ENCODE peak calls at places on chromosome 3, in five cellular contexts. C, I, Q, M and U are unnamed samples.

GRCh38 chr3:25461946-25462345 is 33.9 kb downstream of the RARB start:
- DNase-seq in C (no peak), Q (peak; percentile 66), M (no peak), I (no peak), U (no peak)

GRCh38 chr3:177646749-177647148 is 449.5 kb upstream of the TBL1XR1 start:
- DNase-seq in C (no peak), I (no peak), Q (no peak), M (no peak), U (no peak)

GRCh38 chr3:160941885-160942494 is 163.2 kb downstream of the B3GALNT1 start:
- DNase-seq in I (peak; percentile 49), C (peak; percentile 16), M (peak; percentile 84), Q (peak; percentile 45), U (peak; percentile 79)

GRCh38 chr3:42668793-42669217 is 15.3 kb downstream of the ZBTB47 start:
- DNase-seq in Q (peak; percentile 50), M (no peak), I (peak; percentile 21), C (no peak), U (no peak)

GRCh38 chr3:177441813-177442646 is 244.7 kb upstream of the TBL1XR1 start:
- DNase-seq in Q (no peak), I (peak; percentile 77), C (no peak), M (no peak), U (no peak)

GRCh38 chr3:48086736-48087470 is 70.7 kb upstream of the MAP4 start:
- DNase-seq in I (peak; percentile 79), Q (peak; percentile 49), C (no peak), M (no peak), U (no peak)

GRCh38 chr3:23263796-23264195 is 60.7 kb downstream of the UBE2E2 start:
- DNase-seq in M (no peak), C (no peak), Q (peak; percentile 65), I (peak; percentile 85), U (no peak)

GRCh38 chr3:13107661-13108060 is 34.4 kb upstream of the IQSEC1 start:
- DNase-seq in M (no peak), Q (no peak), I (no peak), C (no peak), U (no peak)

GRCh38 chr3:48187579-48188265 is 495 bp downstream of the CDC25A start:
- DNase-seq in C (peak; percentile 39), I (peak; percentile 8), Q (no peak), M (peak; percentile 46), U (peak; percentile 12)

GRCh38 chr3:72120806-72121778 is 336.1 kb upstream of the PROK2 start:
- DNase-seq in Q (no peak), I (no peak), M (no peak), C (no peak), U (no peak)

GRCh38 chr3:71565326-71565725 is 18.2 kb downstream of the FOXP1 start:
- DNase-seq in M (no peak), Q (no peak), I (no peak), C (no peak), U (no peak)

GRCh38 chr3:159441279-159441678 is 547.4 kb upstream of the IL12A start:
- DNase-seq in I (no peak), C (no peak), Q (no peak), M (no peak), U (no peak)

GRCh38 chr3:46978985-46979944 is at the start of gene NBEAL2:
- DNase-seq in Q (peak; percentile 91), M (peak; percentile 98), C (peak; percentile 69), I (peak; percentile 90), U (peak; percentile 89)

GRCh38 chr3:108420926-108421325 is 89.5 kb downstream of the MYH15 start:
- DNase-seq in C (peak; percentile 41), I (peak; percentile 92), Q (peak; percentile 97), M (no peak), U (no peak)

GRCh38 chr3:59426851-59427565 is 377.2 kb upstream of the CFAP20DC start:
- DNase-seq in C (no peak), M (no peak), Q (peak; percentile 87), I (peak; percentile 95), U (no peak)

GRCh38 chr3:22386107-22386506 is 635.1 kb upstream of the ZNF385D start:
- DNase-seq in C (no peak), I (no peak), M (no peak), Q (no peak), U (no peak)

GRCh38 chr3:71989165-71989564 is 204.2 kb upstream of the PROK2 start:
- DNase-seq in Q (peak; percentile 40), M (no peak), I (peak; percentile 45), C (no peak), U (no peak)

GRCh38 chr3:189132125-189132744 is 39.5 kb upstream of the TPRG1 start:
- DNase-seq in M (peak; percentile 61), Q (peak; percentile 84), I (peak; percentile 94), C (peak; percentile 62), U (peak; percentile 33)

GRCh38 chr3:61563614-61564404 is 2.4 kb downstream of the PTPRG start:
- DNase-seq in Q (no peak), I (no peak), C (no peak), M (peak; percentile 20), U (no peak)

GRCh38 chr3:194212021-194212868 is 76.3 kb downstream of the HES1 start:
- DNase-seq in I (no peak), M (no peak), Q (no peak), C (no peak), U (no peak)

GRCh38 chr3:155285936-155286335 is 7.5 kb downstream of the STRIT1 start:
- DNase-seq in C (no peak), I (no peak), M (no peak), Q (no peak), U (no peak)
- H3K4me3 ChIP-seq in C (no peak overlapping the region), I (no peak overlapping the region), M (no peak overlapping the region), Q (no peak overlapping the region), U (no peak overlapping the region)

DNA sequence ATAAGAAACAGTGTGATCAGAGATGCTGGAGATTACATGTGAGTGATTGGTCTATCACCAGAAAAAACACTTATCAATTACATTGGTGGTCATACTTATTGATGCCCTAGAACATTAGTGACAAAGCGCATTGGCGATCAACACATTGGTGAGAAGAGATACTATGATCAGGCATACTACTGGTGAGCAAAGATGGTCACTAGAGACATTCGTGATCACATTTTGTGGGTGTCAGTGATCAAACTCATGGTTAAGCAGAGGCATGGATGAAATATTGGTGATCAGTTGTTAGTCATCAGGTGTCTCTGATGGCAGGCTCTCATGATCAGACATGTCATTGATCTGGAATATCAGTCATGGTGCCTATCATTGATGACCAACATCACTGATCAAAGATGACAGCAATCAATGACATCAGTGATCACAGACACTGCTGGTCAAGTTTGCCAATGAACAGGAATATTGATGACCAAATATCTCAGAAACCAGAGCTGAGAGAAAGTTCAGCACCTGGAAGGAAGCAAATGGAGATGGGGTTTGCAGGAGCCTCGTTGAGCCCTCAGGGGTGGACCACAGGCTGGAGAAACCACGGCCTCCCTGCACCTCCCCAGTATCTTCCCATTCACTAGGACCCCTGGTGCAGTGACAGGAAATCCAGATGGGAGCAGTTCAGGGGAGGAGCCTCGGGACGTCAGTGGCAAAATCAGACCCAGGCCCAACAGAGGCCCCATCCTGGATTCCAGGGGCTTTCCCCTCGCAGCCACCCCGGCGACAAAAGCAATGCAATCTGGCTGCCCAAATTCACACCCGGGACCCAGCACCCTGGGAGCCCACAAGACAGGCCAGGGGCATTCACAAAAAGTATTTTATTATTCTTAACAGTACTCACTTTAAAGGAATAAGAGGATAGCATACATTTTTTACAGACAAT is 12.2 kb upstream of the DNAJB8 start:
- DNase-seq in M (no peak), Q (no peak), C (no peak), I (no peak), U (no peak)
- H3K27me3 ChIP-seq in M (peaks cover 30% of the 10 kb centered on the region), Q (peaks cover 4% of the 10 kb centered on the region), C (peaks cover 35% of the 10 kb centered on the region), I (peaks cover 8% of the 10 kb centered on the region), U (no peaks in the 10 kb centered on the region)

DNA sequence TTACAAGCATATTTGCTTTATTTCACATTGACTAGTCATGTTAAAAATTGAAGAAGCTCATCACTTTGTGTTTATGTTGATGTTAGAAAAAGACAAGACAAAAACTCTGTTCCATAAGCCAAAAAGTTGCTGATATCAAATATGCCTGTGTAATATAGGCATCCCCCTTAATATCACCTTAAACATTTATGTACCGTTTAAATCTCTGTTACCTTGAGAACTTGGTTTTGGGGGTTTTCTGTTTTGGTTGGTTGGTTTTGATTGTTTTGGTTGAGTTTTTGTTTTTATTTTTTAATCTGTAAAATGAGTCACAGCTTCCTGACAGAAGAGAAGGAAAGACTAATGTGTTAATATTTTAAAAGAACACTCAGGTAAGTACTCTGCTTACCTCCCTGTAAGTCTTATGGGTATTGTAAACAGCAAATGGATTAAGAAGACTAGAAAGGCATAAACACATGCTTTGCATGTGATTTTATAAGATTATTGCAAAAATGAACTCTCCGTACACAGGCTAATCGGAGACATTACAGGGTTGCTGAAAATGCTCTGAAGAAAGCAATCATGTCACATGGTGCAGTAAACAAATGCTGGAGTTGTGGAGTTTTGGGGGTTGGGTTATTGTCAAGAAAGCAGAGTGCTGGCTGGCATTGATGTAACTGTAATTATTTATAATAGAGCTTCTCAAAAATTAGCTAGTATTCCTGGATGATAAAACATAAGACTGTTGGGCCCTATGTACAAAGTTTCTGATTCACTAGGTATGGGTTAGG is 69.5 kb upstream of the MBNL1 start:
- DNase-seq in M (no peak), Q (no peak), C (no peak), I (no peak), U (no peak)
- H3K4me3 ChIP-seq in M (no peak overlapping the region), Q (no peak overlapping the region), C (no peak overlapping the region), I (no peak overlapping the region), U (no peak overlapping the region)

GRCh38 chr3:40323946-40324345 is 14.4 kb downstream of the EIF1B start:
- DNase-seq in I (no peak), M (no peak), C (no peak), Q (no peak), U (no peak)
- H3K27me3 ChIP-seq in I (no peaks in the 10 kb centered on the region), M (no peaks in the 10 kb centered on the region), C (no peaks in the 10 kb centered on the region), Q (no peaks in the 10 kb centered on the region), U (no peaks in the 10 kb centered on the region)